ENCODE peak calls at places on chromosomes 4 and X, in seven cellular contexts. One of them, this sample, is unnamed.

GRCh38 chr4:122783301-122784215 is 43.1 kb upstream of the FGF2 start:
- DNase-seq in dorsolateral prefrontal cortex: no peak
- DNase-seq in fibroblast of pulmonary artery: peak; percentile 94
- DNase-seq in AG04449: peak; percentile 80
- DNase-seq in astrocyte of the spinal cord: peak; percentile 89
- DNase-seq in ovary: peak; percentile 20
- DNase-seq in BJ: peak; percentile 85
- DNase-seq in this sample: peak; percentile 85

GRCh38 chrX:106964290-106964689 is 35.7 kb downstream of the MORC4 start:
- DNase-seq in BJ: no peak
- DNase-seq in dorsolateral prefrontal cortex: no peak
- DNase-seq in astrocyte of the spinal cord: no peak
- DNase-seq in fibroblast of pulmonary artery: no peak
- DNase-seq in AG04449: no peak
- DNase-seq in ovary: no peak
- DNase-seq in this sample: no peak

GRCh38 chr4:83212041-83212851 is 72.4 kb downstream of the COQ2 start:
- DNase-seq in astrocyte of the spinal cord: no peak
- DNase-seq in AG04449: no peak
- DNase-seq in ovary: no peak
- DNase-seq in BJ: no peak
- DNase-seq in dorsolateral prefrontal cortex: no peak
- DNase-seq in fibroblast of pulmonary artery: no peak
- DNase-seq in this sample: peak; percentile 85

GRCh38 chr4:51858605-51859211 is 15.8 kb downstream of the DCUN1D4 start:
- DNase-seq in astrocyte of the spinal cord: no peak
- DNase-seq in dorsolateral prefrontal cortex: no peak
- DNase-seq in AG04449: no peak
- DNase-seq in ovary: no peak
- DNase-seq in BJ: no peak
- DNase-seq in fibroblast of pulmonary artery: no peak
- DNase-seq in this sample: no peak

GRCh38 chr4:113882668-113883067 is 96.8 kb downstream of the ARSJ start:
- DNase-seq in BJ: peak; percentile 13
- DNase-seq in fibroblast of pulmonary artery: peak; percentile 48
- DNase-seq in AG04449: no peak
- DNase-seq in astrocyte of the spinal cord: no peak
- DNase-seq in ovary: no peak
- DNase-seq in dorsolateral prefrontal cortex: no peak
- DNase-seq in this sample: no peak

GRCh38 chr4:17961249-17961648 is 60.3 kb downstream of the LCORL start:
- DNase-seq in fibroblast of pulmonary artery: no peak
- DNase-seq in ovary: no peak
- DNase-seq in astrocyte of the spinal cord: no peak
- DNase-seq in BJ: no peak
- DNase-seq in AG04449: no peak
- DNase-seq in dorsolateral prefrontal cortex: no peak
- DNase-seq in this sample: no peak

GRCh38 chrX:101462892-101463291 is 22.4 kb upstream of the ARMCX4 start:
- DNase-seq in AG04449: no peak
- DNase-seq in astrocyte of the spinal cord: peak; percentile 22
- DNase-seq in fibroblast of pulmonary artery: peak; percentile 41
- DNase-seq in ovary: no peak
- DNase-seq in BJ: no peak
- DNase-seq in dorsolateral prefrontal cortex: no peak
- DNase-seq in this sample: peak; percentile 41

GRCh38 chr4:106369456-106370060 is 980 bp upstream of the GIMD1 start:
- DNase-seq in AG04449: peak; percentile 53
- DNase-seq in fibroblast of pulmonary artery: peak; percentile 88
- DNase-seq in BJ: peak; percentile 31
- DNase-seq in dorsolateral prefrontal cortex: no peak
- DNase-seq in astrocyte of the spinal cord: peak; percentile 88
- DNase-seq in ovary: peak; percentile 33
- DNase-seq in this sample: peak; percentile 80

GRCh38 chrX:22373094-22373493 is 100.4 kb downstream of the CBLL2 start:
- DNase-seq in dorsolateral prefrontal cortex: no peak
- DNase-seq in ovary: no peak
- DNase-seq in BJ: no peak
- DNase-seq in astrocyte of the spinal cord: no peak
- DNase-seq in AG04449: no peak
- DNase-seq in fibroblast of pulmonary artery: no peak
- DNase-seq in this sample: no peak

GRCh38 chrX:133046601-133047000 is 50.3 kb downstream of the USP26 start:
- DNase-seq in BJ: no peak
- DNase-seq in dorsolateral prefrontal cortex: no peak
- DNase-seq in fibroblast of pulmonary artery: no peak
- DNase-seq in AG04449: no peak
- DNase-seq in ovary: no peak
- DNase-seq in astrocyte of the spinal cord: no peak
- DNase-seq in this sample: no peak

GRCh38 chr4:78693777-78694456 is 82.2 kb upstream of the BMP2K start:
- DNase-seq in AG04449: no peak
- DNase-seq in BJ: peak; percentile 44
- DNase-seq in ovary: no peak
- DNase-seq in astrocyte of the spinal cord: no peak
- DNase-seq in dorsolateral prefrontal cortex: no peak
- DNase-seq in fibroblast of pulmonary artery: peak; percentile 28
- DNase-seq in this sample: no peak

GRCh38 chr4:16168144-16168543 is 58.1 kb downstream of the TAPT1 start:
- DNase-seq in dorsolateral prefrontal cortex: no peak
- DNase-seq in AG04449: no peak
- DNase-seq in ovary: no peak
- DNase-seq in astrocyte of the spinal cord: no peak
- DNase-seq in fibroblast of pulmonary artery: no peak
- DNase-seq in BJ: no peak
- DNase-seq in this sample: no peak

GRCh38 chr4:95095352-95095974 is 337.7 kb downstream of the BMPR1B start:
- DNase-seq in dorsolateral prefrontal cortex: no peak
- DNase-seq in ovary: peak; percentile 19
- DNase-seq in fibroblast of pulmonary artery: peak; percentile 59
- DNase-seq in AG04449: no peak
- DNase-seq in astrocyte of the spinal cord: peak; percentile 68
- DNase-seq in BJ: no peak
- DNase-seq in this sample: peak; percentile 48

GRCh38 chr4:147482281-147482680 is 1.4 kb downstream of the EDNRA start:
- DNase-seq in astrocyte of the spinal cord: peak; percentile 17
- DNase-seq in fibroblast of pulmonary artery: no peak
- DNase-seq in ovary: no peak
- DNase-seq in BJ: no peak
- DNase-seq in AG04449: no peak
- DNase-seq in dorsolateral prefrontal cortex: no peak
- DNase-seq in this sample: peak; percentile 79

GRCh38 chrX:56066016-56066415 is 166.1 kb upstream of the KLF8 start:
- DNase-seq in fibroblast of pulmonary artery: no peak
- DNase-seq in BJ: no peak
- DNase-seq in dorsolateral prefrontal cortex: no peak
- DNase-seq in ovary: no peak
- DNase-seq in AG04449: no peak
- DNase-seq in astrocyte of the spinal cord: no peak
- DNase-seq in this sample: no peak

GRCh38 chr4:3255611-3256186 is 6.7 kb downstream of the MSANTD1 start:
- DNase-seq in fibroblast of pulmonary artery: no peak
- DNase-seq in ovary: no peak
- DNase-seq in BJ: no peak
- DNase-seq in dorsolateral prefrontal cortex: peak; percentile 10
- DNase-seq in astrocyte of the spinal cord: no peak
- DNase-seq in AG04449: no peak
- DNase-seq in this sample: no peak

GRCh38 chrX:65933085-65933589 is 106.7 kb downstream of the VSIG4 start:
- DNase-seq in AG04449: no peak
- DNase-seq in dorsolateral prefrontal cortex: no peak
- DNase-seq in fibroblast of pulmonary artery: no peak
- DNase-seq in BJ: no peak
- DNase-seq in ovary: no peak
- DNase-seq in astrocyte of the spinal cord: no peak
- DNase-seq in this sample: peak; percentile 60

DNA sequence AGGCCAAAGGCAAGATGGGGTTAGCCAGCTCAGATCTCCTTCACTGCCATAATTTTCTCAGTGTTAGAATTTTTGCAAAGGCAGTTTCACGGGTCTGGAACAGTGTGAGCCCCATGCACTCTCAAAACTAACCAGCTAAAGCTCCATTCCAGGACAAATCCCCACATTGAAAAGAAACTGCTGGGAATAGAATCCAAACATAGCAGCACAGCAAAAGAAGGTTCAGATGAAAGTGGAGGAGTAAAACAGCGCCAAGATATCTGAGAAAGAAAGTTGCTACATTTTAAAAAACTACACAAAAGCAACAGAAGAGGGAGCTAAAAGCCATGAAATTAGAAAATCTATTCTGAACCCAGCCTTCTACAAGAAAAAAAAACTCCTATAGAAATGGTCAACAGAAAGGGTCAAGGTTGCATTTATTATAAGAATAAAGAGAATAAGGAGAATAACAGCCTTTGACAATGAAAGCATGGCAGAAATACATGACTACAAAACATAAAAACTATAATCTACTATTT is 39.6 kb upstream of the SLC7A3 start:
- DNase-seq in fibroblast of pulmonary artery: peak; percentile 37
- DNase-seq in BJ: no peak
- DNase-seq in AG04449: no peak
- DNase-seq in astrocyte of the spinal cord: peak; percentile 14
- DNase-seq in dorsolateral prefrontal cortex: no peak
- DNase-seq in ovary: no peak
- DNase-seq in this sample: peak; percentile 6
- H3K4me3 ChIP-seq in fibroblast of pulmonary artery: no peak overlapping the region
- H3K4me3 ChIP-seq in BJ: no peak overlapping the region
- H3K4me3 ChIP-seq in AG04449: no peak overlapping the region
- H3K4me3 ChIP-seq in astrocyte of the spinal cord: no peak overlapping the region
- H3K4me3 ChIP-seq in dorsolateral prefrontal cortex: no peak overlapping the region
- H3K4me3 ChIP-seq in ovary: no peak overlapping the region
- H3K4me3 ChIP-seq in this sample: no peak overlapping the region

GRCh38 chr4:53863163-53863562 is 201.2 kb downstream of the CHIC2 start:
- DNase-seq in BJ: no peak
- DNase-seq in ovary: peak; percentile 50
- DNase-seq in fibroblast of pulmonary artery: peak; percentile 63
- DNase-seq in astrocyte of the spinal cord: peak; percentile 65
- DNase-seq in dorsolateral prefrontal cortex: no peak
- DNase-seq in AG04449: no peak
- DNase-seq in this sample: no peak

GRCh38 chr4:53861856-53862610 is 202.4 kb downstream of the CHIC2 start:
- DNase-seq in dorsolateral prefrontal cortex: no peak
- DNase-seq in AG04449: peak; percentile 80
- DNase-seq in BJ: peak; percentile 93
- DNase-seq in fibroblast of pulmonary artery: peak; percentile 89
- DNase-seq in astrocyte of the spinal cord: peak; percentile 96
- DNase-seq in ovary: peak; percentile 63
- DNase-seq in this sample: peak; percentile 59

GRCh38 chr4:53865031-53865430 is 199.4 kb downstream of the CHIC2 start:
- DNase-seq in AG04449: no peak
- DNase-seq in BJ: no peak
- DNase-seq in fibroblast of pulmonary artery: no peak
- DNase-seq in ovary: no peak
- DNase-seq in dorsolateral prefrontal cortex: no peak
- DNase-seq in astrocyte of the spinal cord: no peak
- DNase-seq in this sample: no peak

GRCh38 chr4:53863731-53864130 is 200.7 kb downstream of the CHIC2 start:
- DNase-seq in fibroblast of pulmonary artery: no peak
- DNase-seq in AG04449: no peak
- DNase-seq in BJ: no peak
- DNase-seq in dorsolateral prefrontal cortex: no peak
- DNase-seq in ovary: no peak
- DNase-seq in astrocyte of the spinal cord: peak; percentile 14
- DNase-seq in this sample: no peak

DNA sequence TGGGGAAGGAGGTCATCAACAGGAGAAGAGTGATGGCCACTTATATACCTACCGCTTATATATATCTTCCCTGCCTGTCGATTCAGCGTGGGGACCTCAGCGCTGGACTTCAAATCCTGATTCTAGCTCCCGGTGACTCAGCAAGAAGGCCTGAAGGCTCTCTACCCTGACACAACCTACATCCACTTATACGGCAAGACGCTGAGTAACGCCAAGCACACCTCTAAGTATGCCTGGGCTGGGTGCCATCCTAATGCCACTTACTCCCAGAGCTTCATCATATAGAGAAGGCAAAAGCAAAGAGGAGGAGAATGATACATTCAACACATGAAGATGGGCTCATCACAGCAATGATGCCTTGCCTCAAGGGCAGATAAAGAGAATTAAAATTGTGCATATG is 198.3 kb downstream of the CHIC2 start:
- DNase-seq in ovary: no peak
- DNase-seq in AG04449: no peak
- DNase-seq in BJ: no peak
- DNase-seq in fibroblast of pulmonary artery: no peak
- DNase-seq in dorsolateral prefrontal cortex: no peak
- DNase-seq in astrocyte of the spinal cord: no peak
- DNase-seq in this sample: peak; percentile 30
- TF ChIP-seq CTCF in ovary: no peak
- TF ChIP-seq CTCF in AG04449: no peak
- TF ChIP-seq CTCF in BJ: no peak
- TF ChIP-seq CTCF in fibroblast of pulmonary artery: no peak
- TF ChIP-seq CTCF in dorsolateral prefrontal cortex: no peak
- TF ChIP-seq CTCF in astrocyte of the spinal cord: no peak
- TF ChIP-seq CTCF in this sample: no peak

DNA sequence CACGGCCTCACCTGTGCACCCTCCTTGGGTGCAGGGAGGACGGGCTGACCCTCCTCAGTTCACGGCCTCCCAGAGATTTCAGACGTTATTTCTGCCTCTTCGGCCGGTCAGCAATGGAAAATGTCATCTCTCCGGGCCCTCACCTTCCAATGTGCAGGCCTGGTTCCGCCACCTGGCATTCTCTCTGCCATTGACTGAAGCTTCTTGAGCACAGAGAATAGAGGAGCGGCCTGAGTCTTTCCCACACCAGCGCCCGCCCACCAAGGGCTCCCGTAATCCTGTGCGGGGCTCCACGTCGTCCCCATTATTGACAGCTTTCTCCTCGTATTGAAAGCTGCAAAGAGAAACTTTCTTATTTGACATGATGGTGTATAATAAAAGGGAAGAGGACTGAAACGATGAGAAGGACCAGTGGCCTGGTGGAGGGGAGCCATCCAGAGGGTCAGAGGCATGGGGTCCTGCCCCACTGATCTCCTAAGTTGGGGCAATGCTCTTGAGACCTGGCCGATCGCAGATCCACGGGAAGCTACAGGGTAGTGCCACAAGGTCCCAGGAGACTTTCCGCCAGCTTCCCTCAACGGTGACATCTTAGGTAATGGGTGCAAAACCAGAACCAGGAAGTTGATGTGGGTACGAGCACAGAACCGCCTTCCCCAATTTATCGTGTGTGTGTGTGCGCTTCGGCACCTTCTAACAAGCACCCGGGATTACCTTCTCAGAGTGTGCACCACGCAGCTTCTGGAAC is 20.6 kb downstream of the HTRA3 start:
- DNase-seq in dorsolateral prefrontal cortex: no peak
- DNase-seq in AG04449: no peak
- DNase-seq in BJ: no peak
- DNase-seq in ovary: peak; percentile 14
- DNase-seq in astrocyte of the spinal cord: no peak
- DNase-seq in fibroblast of pulmonary artery: no peak
- DNase-seq in this sample: no peak
- H3K4me3 ChIP-seq in dorsolateral prefrontal cortex: no peak overlapping the region
- H3K4me3 ChIP-seq in AG04449: no peak overlapping the region
- H3K4me3 ChIP-seq in BJ: no peak overlapping the region
- H3K4me3 ChIP-seq in ovary: no peak overlapping the region
- H3K4me3 ChIP-seq in astrocyte of the spinal cord: no peak overlapping the region
- H3K4me3 ChIP-seq in fibroblast of pulmonary artery: no peak overlapping the region
- H3K4me3 ChIP-seq in this sample: no peak overlapping the region

DNA sequence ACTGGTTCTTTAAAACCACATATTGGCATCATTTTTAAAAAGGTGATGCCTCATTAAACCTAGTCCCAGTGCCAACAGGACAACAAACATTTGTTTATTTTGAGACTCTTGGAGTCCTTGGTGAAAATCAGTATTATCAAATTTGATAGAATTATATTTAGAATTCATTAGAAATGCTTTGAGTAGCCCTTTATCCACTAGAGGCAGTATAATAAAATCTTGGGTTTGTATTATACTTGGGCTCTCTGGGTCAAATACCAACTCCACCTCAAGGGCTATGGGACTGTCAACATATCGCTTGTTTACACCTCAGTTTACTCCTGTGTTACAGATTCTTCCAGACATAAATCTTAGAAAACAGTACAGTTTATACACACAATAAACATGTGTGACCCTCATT is 335.7 kb upstream of the FSTL5 start:
- DNase-seq in AG04449: no peak
- DNase-seq in ovary: no peak
- DNase-seq in astrocyte of the spinal cord: no peak
- DNase-seq in BJ: no peak
- DNase-seq in fibroblast of pulmonary artery: no peak
- DNase-seq in dorsolateral prefrontal cortex: no peak
- DNase-seq in this sample: peak; percentile 8
- TF ChIP-seq CTCF in AG04449: no peak
- TF ChIP-seq CTCF in ovary: no peak
- TF ChIP-seq CTCF in astrocyte of the spinal cord: peak; percentile 47
- TF ChIP-seq CTCF in BJ: peak; percentile 32
- TF ChIP-seq CTCF in fibroblast of pulmonary artery: peak; percentile 42
- TF ChIP-seq CTCF in dorsolateral prefrontal cortex: peak; percentile 37
- TF ChIP-seq CTCF in this sample: peak; percentile 35